ENCODE peak calls at places on chromosomes 16 and 17, in ten cellular contexts. M, T, W, Y, P, X, L, U, Z and J are unnamed samples.

GRCh38 chr17:5931611-5932010 is 138.6 kb upstream of the WSCD1 start:
- DNase-seq in M (no peak), T (peak; percentile 11), W (no peak), Y (no peak), P (no peak), X (no peak), L (no peak), U (no peak), Z (no peak), J (no peak)

GRCh38 chr17:79556263-79556662 is 54.6 kb downstream of the RBFOX3 start:
- DNase-seq in M (no peak), T (no peak), W (no peak), Y (no peak), P (no peak), X (no peak), L (no peak), U (no peak), Z (no peak), J (no peak)

GRCh38 chr17:79101111-79101673 is 26.6 kb downstream of the ENGASE start:
- DNase-seq in M (no peak), T (no peak), W (no peak), Y (no peak), P (no peak), X (no peak), L (no peak), U (no peak), Z (no peak), J (peak; percentile 92)

GRCh38 chr16:82248677-82249076 is 78.7 kb upstream of the MPHOSPH6 start:
- DNase-seq in M (no peak), T (no peak), W (no peak), Y (no peak), P (no peak), X (no peak), L (no peak), U (no peak), Z (no peak), J (no peak)

GRCh38 chr17:64007838-64008282 is 9.7 kb downstream of the PRR29 start:
- DNase-seq in M (no peak), T (no peak), W (no peak), Y (no peak), P (no peak), X (no peak), L (no peak), U (no peak), Z (no peak), J (no peak)

GRCh38 chr16:86566966-86567700 is 504 bp downstream of the FOXC2 start:
- DNase-seq in M (peak; percentile 68), T (no peak), W (no peak), Y (no peak), P (no peak), X (no peak), L (no peak), U (no peak), Z (no peak), J (no peak)

GRCh38 chr17:37708616-37709212 is 36.1 kb downstream of the HNF1B start:
- DNase-seq in M (no peak), T (peak; percentile 70), W (no peak), Y (no peak), P (peak; percentile 26), X (no peak), L (no peak), U (no peak), Z (no peak), J (no peak)

GRCh38 chr17:46264456-46265198 is 30.3 kb upstream of the LRRC37A start:
- DNase-seq in M (peak; percentile 81), T (no peak), W (no peak), Y (no peak), P (no peak), X (no peak), L (peak; percentile 74), U (no peak), Z (peak; percentile 21), J (no peak)

GRCh38 chr17:40415390-40415789 is 2.3 kb downstream of the TOP2A start:
- DNase-seq in M (peak; percentile 7), T (no peak), W (no peak), Y (peak; percentile 51), P (no peak), X (peak; percentile 28), L (no peak), U (no peak), Z (no peak), J (peak; percentile 80)

GRCh38 chr17:1512351-1512750 is 4.1 kb downstream of the INPP5K start:
- DNase-seq in M (no peak), T (no peak), W (no peak), Y (no peak), P (no peak), X (no peak), L (peak; percentile 75), U (no peak), Z (no peak), J (no peak)

GRCh38 chr17:15659663-15660062 is 24.4 kb downstream of the TRIM16 start:
- DNase-seq in M (no peak), T (no peak), W (no peak), Y (no peak), P (no peak), X (no peak), L (peak; percentile 95), U (no peak), Z (no peak), J (no peak)

GRCh38 chr17:47652570-47652969 is 2.9 kb downstream of the KPNB1 start:
- DNase-seq in M (no peak), T (no peak), W (no peak), Y (no peak), P (no peak), X (no peak), L (no peak), U (no peak), Z (no peak), J (no peak)

GRCh38 chr17:65892912-65893377 is 299.0 kb downstream of the CEP112 start:
- DNase-seq in M (no peak), T (no peak), W (no peak), Y (no peak), P (no peak), X (no peak), L (no peak), U (no peak), Z (no peak), J (no peak)

GRCh38 chr17:75078097-75079022 is 9.4 kb upstream of the SLC16A5 start:
- DNase-seq in M (peak; percentile 76), T (peak; percentile 49), W (no peak), Y (no peak), P (no peak), X (no peak), L (no peak), U (no peak), Z (no peak), J (no peak)

GRCh38 chr16:80723981-80724380 is 80.4 kb downstream of the CDYL2 start:
- DNase-seq in M (no peak), T (no peak), W (no peak), Y (no peak), P (no peak), X (no peak), L (no peak), U (no peak), Z (no peak), J (no peak)

GRCh38 chr17:19387921-19388521 is 1.0 kb upstream of the MFAP4 start:
- DNase-seq in M (no peak), T (no peak), W (no peak), Y (no peak), P (no peak), X (peak; percentile 79), L (no peak), U (no peak), Z (no peak), J (peak; percentile 75)

GRCh38 chr16:31001507-31002251 is 8.8 kb downstream of the STX1B start:
- DNase-seq in M (no peak), T (no peak), W (no peak), Y (no peak), P (no peak), X (no peak), L (no peak), U (no peak), Z (no peak), J (no peak)

GRCh38 chr16:81535679-81536360 is 91.2 kb downstream of the CMIP start:
- DNase-seq in M (no peak), T (no peak), W (no peak), Y (no peak), P (no peak), X (no peak), L (no peak), U (no peak), Z (no peak), J (no peak)

GRCh38 chr16:47067203-47067602 is 76.5 kb downstream of the NETO2 start:
- DNase-seq in M (no peak), T (no peak), W (no peak), Y (no peak), P (no peak), X (no peak), L (no peak), U (no peak), Z (no peak), J (no peak)

GRCh38 chr17:21285164-21286065 is 904 bp downstream of the MAP2K3 start:
- DNase-seq in M (no peak), T (peak; percentile 51), W (no peak), Y (no peak), P (no peak), X (no peak), L (no peak), U (no peak), Z (no peak), J (no peak)

GRCh38 chr16:25038239-25038954 is 23.2 kb upstream of the ARHGAP17 start:
- DNase-seq in M (no peak), T (no peak), W (no peak), Y (no peak), P (no peak), X (no peak), L (no peak), U (no peak), Z (no peak), J (no peak)

GRCh38 chr17:27800522-27800921 is at the start of gene NOS2:
- DNase-seq in M (no peak), T (peak; percentile 50), W (no peak), Y (no peak), P (no peak), X (no peak), L (no peak), U (no peak), Z (no peak), J (peak; percentile 49)

GRCh38 chr16:11675561-11676511 is 7.6 kb downstream of the SNN start:
- DNase-seq in M (no peak), T (peak; percentile 69), W (no peak), Y (no peak), P (no peak), X (no peak), L (no peak), U (no peak), Z (no peak), J (no peak)

GRCh38 chr16:13772782-13773181 is 147.2 kb upstream of the ERCC4 start:
- DNase-seq in M (no peak), T (no peak), W (no peak), Y (no peak), P (no peak), X (no peak), L (no peak), U (no peak), Z (no peak), J (no peak)

GRCh38 chr16:2838928-2839327 is 8.8 kb downstream of the ZG16B start:
- DNase-seq in M (peak; percentile 58), T (peak; percentile 69), W (peak; percentile 53), Y (peak; percentile 50), P (peak; percentile 56), X (peak; percentile 62), L (no peak), U (peak; percentile 79), Z (peak; percentile 34), J (peak; percentile 80)

GRCh38 chr17:57944796-57945362 is 10.3 kb downstream of the CUEDC1 start:
- DNase-seq in M (no peak), T (no peak), W (no peak), Y (no peak), P (no peak), X (no peak), L (no peak), U (no peak), Z (no peak), J (no peak)

GRCh38 chr16:53480394-53480793 is 22.6 kb downstream of the AKTIP start:
- DNase-seq in M (no peak), T (no peak), W (no peak), Y (no peak), P (no peak), X (no peak), L (no peak), U (no peak), Z (no peak), J (no peak)

GRCh38 chr17:39679521-39680192 is 8.2 kb downstream of the PGAP3 start:
- DNase-seq in M (no peak), T (no peak), W (no peak), Y (peak; percentile 40), P (no peak), X (no peak), L (no peak), U (no peak), Z (no peak), J (peak; percentile 56)